ENCODE peak calls at places on chromosomes 2 and 18, in seven cellular contexts. J, X, S, V, K, Y and H are unnamed samples.
A peak's percentile ranks its signal among the peaks of the same experiment; 100 is the strongest.

GRCh38 chr2:219512524-219513216 is 1.6 kb upstream of the ASIC4 start:
- ATAC-seq in J (no peak), X (no peak), S (no peak), V (no peak), K (no peak), Y (no peak), H (no peak)

GRCh38 chr18:69980982-69981804 is 33.5 kb upstream of the CD226 start:
- ATAC-seq in J (no peak), X (no peak), S (no peak), V (no peak), K (no peak), Y (peak; percentile 54), H (no peak)

GRCh38 chr18:49486959-49487710 is at the start of gene C18orf32:
- ATAC-seq in J (peak; percentile 95), X (peak; percentile 94), S (peak; percentile 95), V (peak; percentile 98), K (peak; percentile 92), Y (peak; percentile 95), H (peak; percentile 99)

GRCh38 chr2:64211471-64211870 is 67.3 kb upstream of the PELI1 start:
- ATAC-seq in J (no peak), X (no peak), S (no peak), V (no peak), K (no peak), Y (no peak), H (no peak)

GRCh38 chr2:181805228-181806038 is 86.1 kb upstream of the ITPRID2 start:
- ATAC-seq in J (peak; percentile 43), X (no peak), S (peak; percentile 80), V (no peak), K (no peak), Y (no peak), H (no peak)

GRCh38 chr2:78865663-78866062 is 159.8 kb upstream of the REG3G start:
- ATAC-seq in J (no peak), X (no peak), S (no peak), V (no peak), K (no peak), Y (no peak), H (no peak)

GRCh38 chr18:8632386-8632785 is 23.1 kb downstream of the RAB12 start:
- ATAC-seq in J (no peak), X (no peak), S (no peak), V (no peak), K (no peak), Y (no peak), H (no peak)

GRCh38 chr18:79400591-79401381 is 5.1 kb downstream of the NFATC1 start:
- ATAC-seq in J (no peak), X (no peak), S (peak; percentile 3), V (no peak), K (peak; percentile 23), Y (peak; percentile 3), H (no peak)

GRCh38 chr2:48479923-48480322 is 50.0 kb upstream of the STON1 start:
- ATAC-seq in J (no peak), X (no peak), S (no peak), V (no peak), K (no peak), Y (no peak), H (no peak)

GRCh38 chr2:127514076-127514475 is 12.2 kb downstream of the IWS1 start:
- ATAC-seq in J (no peak), X (peak; percentile 30), S (no peak), V (no peak), K (no peak), Y (no peak), H (no peak)

GRCh38 chr2:47345584-47345913 is 57.4 kb upstream of the MSH2 start:
- ATAC-seq in J (peak; percentile 3), X (peak; percentile 9), S (peak; percentile 11), V (no peak), K (peak; percentile 12), Y (peak; percentile 36), H (no peak)

GRCh38 chr2:47346669-47347068 is 56.3 kb upstream of the MSH2 start:
- ATAC-seq in J (no peak), X (no peak), S (no peak), V (no peak), K (no peak), Y (no peak), H (no peak)

GRCh38 chr2:47346107-47346506 is 56.8 kb upstream of the MSH2 start:
- ATAC-seq in J (no peak), X (peak; percentile 59), S (no peak), V (no peak), K (no peak), Y (no peak), H (no peak)

GRCh38 chr2:47339745-47340541 is 63.0 kb upstream of the MSH2 start:
- ATAC-seq in J (no peak), X (no peak), S (no peak), V (peak; percentile 42), K (peak; percentile 84), Y (no peak), H (no peak)

DNA sequence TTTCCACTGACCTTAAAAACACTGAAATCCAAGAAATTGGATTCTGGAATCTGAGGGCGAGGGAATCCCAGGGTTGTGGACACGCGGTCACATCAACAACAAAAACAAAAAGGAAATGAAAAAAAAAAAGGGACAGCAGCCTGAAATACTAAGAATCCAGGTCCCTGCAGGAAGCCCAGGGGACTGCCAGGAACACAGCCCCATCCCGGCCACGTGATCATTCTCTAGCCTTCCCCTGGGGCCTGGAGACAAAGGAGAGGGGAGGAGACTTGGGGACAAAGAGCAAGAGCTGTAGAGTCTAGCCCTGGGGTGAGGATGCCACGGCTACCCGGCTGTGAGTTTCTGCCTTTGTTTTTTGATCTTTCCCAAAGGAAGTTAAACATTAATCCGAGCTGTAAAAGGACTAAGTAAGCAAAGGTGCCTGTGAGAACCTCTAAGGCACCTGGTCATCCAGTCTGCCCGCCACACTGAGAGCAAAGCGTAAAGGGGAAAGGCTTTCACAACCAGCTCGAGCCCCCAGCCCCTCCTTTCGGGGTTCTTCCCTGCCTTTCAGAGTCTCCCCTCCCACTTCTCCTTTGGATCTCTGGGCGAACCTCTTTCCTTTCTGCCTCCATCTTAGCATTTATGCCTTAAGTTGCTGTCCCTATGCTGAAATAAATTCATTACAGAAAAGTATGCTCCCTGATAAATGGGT is 57.9 kb upstream of the MSH2 start:
- ATAC-seq in J (peak; percentile 99), X (peak; percentile 98), S (peak; percentile 91), V (peak; percentile 96), K (peak; percentile 96), Y (peak; percentile 46), H (peak; percentile 87)
- TF ChIP-seq POLR2AphosphoS5 in J (peak; percentile 70), X (peak; percentile 74), S (no peak), V (peak; percentile 19), K (peak; percentile 92), Y (no peak), H (no peak)

GRCh38 chr18:55585586-55586521 is 2.1 kb downstream of the TCF4 start:
- ATAC-seq in J (no peak), X (no peak), S (peak; percentile 13), V (no peak), K (no peak), Y (no peak), H (no peak)
- H3K4me3 ChIP-seq in J (peak overlapping the region; percentile 13), X (peak overlapping the region; percentile 66), S (peak overlapping the region; percentile 30), V (peak overlapping the region; percentile 70), K (no peak overlapping the region), Y (no peak overlapping the region), H (peak overlapping the region; percentile 75)

GRCh38 chr2:238475571-238475970 is 48.8 kb downstream of the ASB1 start:
- ATAC-seq in J (no peak), X (no peak), S (no peak), V (no peak), K (no peak), Y (no peak), H (no peak)
- TF ChIP-seq POLR2AphosphoS5 in J (no peak), X (no peak), S (no peak), V (no peak), K (no peak), Y (no peak), H (no peak)

DNA sequence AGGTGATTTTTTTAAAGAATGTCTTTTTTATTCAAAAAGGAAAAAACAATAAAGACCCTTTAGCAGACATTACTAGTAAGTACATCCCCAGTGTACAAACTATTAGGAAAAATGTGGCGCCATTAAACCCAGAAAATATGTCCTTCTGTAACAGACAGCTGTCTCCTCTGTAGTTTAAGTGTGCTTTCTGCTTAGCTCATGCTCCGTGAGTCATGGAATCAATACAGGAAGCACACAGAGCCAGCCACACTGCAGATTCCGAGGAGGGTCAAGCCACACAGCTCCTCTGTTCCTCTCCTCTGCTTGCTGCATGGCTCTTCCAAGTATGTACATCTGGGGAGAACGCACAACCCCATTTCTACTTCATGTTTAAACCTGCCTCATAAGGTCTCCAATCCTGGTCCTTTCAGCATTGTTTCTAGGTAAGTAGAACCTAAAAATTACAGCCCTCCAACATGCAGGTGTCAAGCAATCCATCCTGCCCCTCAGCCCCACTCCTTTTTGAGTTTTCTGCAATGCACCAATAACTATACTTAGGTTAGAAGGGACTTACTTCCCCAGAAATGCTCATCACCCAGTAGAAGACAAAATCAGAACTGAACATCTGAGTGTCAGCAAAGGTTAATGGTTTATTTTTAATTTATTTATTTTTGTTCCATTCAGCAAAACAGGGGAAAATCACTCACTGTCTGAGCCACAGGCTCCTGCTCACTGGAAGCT is 37.5 kb downstream of the ACVR1 start:
- ATAC-seq in J (peak; percentile 94), X (peak; percentile 40), S (peak; percentile 96), V (peak; percentile 47), K (peak; percentile 92), Y (no peak), H (peak; percentile 76)
- H3K4me3 ChIP-seq in J (peak overlapping the region; percentile 22), X (peak overlapping the region; percentile 9), S (peak overlapping the region; percentile 30), V (peak overlapping the region; percentile 19), K (no peak overlapping the region), Y (no peak overlapping the region), H (peak overlapping the region; percentile 32)

DNA sequence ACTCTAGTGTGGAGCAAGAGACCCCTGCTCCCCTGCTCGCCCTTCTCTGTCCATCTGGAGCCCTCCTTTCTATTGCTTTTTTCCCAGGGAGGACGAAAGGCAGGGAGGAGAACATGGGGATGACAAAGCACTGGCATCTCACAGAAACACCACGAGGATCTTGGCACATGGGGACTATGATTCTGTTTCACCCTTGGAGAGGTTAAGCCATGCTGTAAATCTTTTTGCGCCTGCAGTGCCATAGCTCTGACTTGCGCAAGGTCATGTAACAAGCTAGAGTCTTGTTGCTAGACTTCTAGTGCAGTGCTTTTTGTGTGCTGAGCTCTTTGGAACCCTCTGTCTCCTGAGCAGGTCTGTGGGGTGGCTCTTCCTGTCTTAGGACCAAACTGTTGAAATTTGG is 57.3 kb downstream of the APOB start:
- ATAC-seq in J (no peak), X (no peak), S (no peak), V (no peak), K (no peak), Y (no peak), H (peak; percentile 77)
- TF ChIP-seq POLR2AphosphoS5 in J (no peak), X (no peak), S (no peak), V (no peak), K (no peak), Y (no peak), H (peak; percentile 94)

GRCh38 chr18:4453712-4454547 is 1.2 kb downstream of the DLGAP1 start:
- ATAC-seq in J (no peak), X (peak; percentile 49), S (no peak), V (no peak), K (no peak), Y (peak; percentile 4), H (peak; percentile 30)
- H3K4me3 ChIP-seq in J (no peak overlapping the region), X (peak overlapping the region; percentile 92), S (no peak overlapping the region), V (peak overlapping the region; percentile 48), K (no peak overlapping the region), Y (no peak overlapping the region), H (peak overlapping the region; percentile 44)